ENCODE peak calls at places on chromosomes 2 and 18, in ten cellular contexts. K is COR-L47; M is activated T-cell treated with anti-CD3 and anti-CD28 coated beads, Interleukin-2, amount 50 U/mL, for 4 hours; Q is central memory CD4-positive, alpha-beta T cell; A is Calu3; D is smooth muscle cell of the brain vasculature; L is GM23248; Z is NCI-H1694; F is CD4-positive, alpha-beta T cell; U is KBM-7. W is an unnamed sample.

GRCh38 chr2:216777637-216778273 is 82.1 kb downstream of the TNP1 start:
- DNase-seq in K (peak), M (no peak), Q (no peak), A (peak), D (no peak), L (peak), Z (peak), F (no peak), U (peak), W (peak)

GRCh38 chr2:11855120-11855760 is 108.8 kb downstream of the LPIN1 start:
- DNase-seq in K (no peak), M (no peak), Q (no peak), A (no peak), D (no peak), L (no peak), Z (no peak), F (no peak), U (no peak), W (no peak)

GRCh38 chr2:36655456-36655855 is 41.1 kb upstream of the VIT start:
- DNase-seq in K (no peak), M (no peak), Q (no peak), A (no peak), D (no peak), L (peak), Z (no peak), F (no peak), U (no peak), W (peak)

GRCh38 chr2:238264072-238264460 is 24.2 kb upstream of the HES6 start:
- DNase-seq in K (no peak), M (no peak), Q (no peak), A (no peak), D (no peak), L (no peak), Z (no peak), F (no peak), U (no peak), W (no peak)

GRCh38 chr18:50183556-50183955 is 11.4 kb downstream of the MYO5B start:
- DNase-seq in K (no peak), M (no peak), Q (no peak), A (peak), D (no peak), L (peak), Z (no peak), F (no peak), U (no peak), W (no peak)

GRCh38 chr2:71856709-71857525 is 290.7 kb downstream of the CYP26B1 start:
- DNase-seq in K (no peak), M (no peak), Q (no peak), A (peak), D (no peak), L (peak), Z (no peak), F (no peak), U (no peak), W (no peak)

GRCh38 chr2:25331686-25332365 is 9.9 kb downstream of the DNMT3A start:
- DNase-seq in K (no peak), M (peak), Q (no peak), A (no peak), D (no peak), L (peak), Z (no peak), F (no peak), U (no peak), W (no peak)

GRCh38 chr2:44326548-44327269 is 34.6 kb downstream of the PREPL start:
- DNase-seq in K (no peak), M (no peak), Q (no peak), A (no peak), D (no peak), L (no peak), Z (no peak), F (no peak), U (no peak), W (no peak)

GRCh38 chr2:154329510-154329909 is 369.0 kb upstream of the KCNJ3 start:
- DNase-seq in K (no peak), M (no peak), Q (no peak), A (no peak), D (no peak), L (no peak), Z (no peak), F (no peak), U (no peak), W (no peak)

GRCh38 chr2:138974651-138975050 is 194.5 kb upstream of the NXPH2 start:
- DNase-seq in K (no peak), M (no peak), Q (no peak), A (no peak), D (peak), L (no peak), Z (no peak), F (no peak), U (no peak), W (no peak)

GRCh38 chr2:237612527-237613357 is 14.6 kb upstream of the LRRFIP1 start:
- DNase-seq in K (no peak), M (no peak), Q (no peak), A (no peak), D (no peak), L (no peak), Z (no peak), F (no peak), U (no peak), W (no peak)

GRCh38 chr2:38509322-38509946 is 93.3 kb downstream of the HNRNPLL start:
- DNase-seq in K (peak), M (no peak), Q (no peak), A (no peak), D (no peak), L (peak), Z (peak), F (no peak), U (no peak), W (no peak)

GRCh38 chr2:98835831-98836385 is 100.1 kb downstream of the CRACDL start:
- DNase-seq in K (no peak), M (peak), Q (peak), A (no peak), D (no peak), L (no peak), Z (no peak), F (peak), U (peak), W (no peak)

GRCh38 chr2:113760400-113760799 is 4.0 kb upstream of the SLC35F5 start:
- DNase-seq in K (no peak), M (no peak), Q (no peak), A (no peak), D (no peak), L (peak), Z (no peak), F (no peak), U (no peak), W (peak)

GRCh38 chr2:84314901-84315330 is 144.2 kb downstream of the SUCLG1 start:
- DNase-seq in K (peak), M (peak), Q (peak), A (peak), D (peak), L (peak), Z (peak), F (peak), U (peak), W (peak)

GRCh38 chr18:27713727-27714080 is 463.2 kb downstream of the CDH2 start:
- DNase-seq in K (no peak), M (no peak), Q (no peak), A (no peak), D (peak), L (peak), Z (no peak), F (no peak), U (no peak), W (no peak)

GRCh38 chr2:95007061-95007609 is 18.4 kb upstream of the MAL start:
- DNase-seq in K (no peak), M (no peak), Q (no peak), A (no peak), D (no peak), L (no peak), Z (no peak), F (no peak), U (no peak), W (no peak)

GRCh38 chr2:139281124-139281523 is 500.9 kb upstream of the NXPH2 start:
- DNase-seq in K (no peak), M (no peak), Q (no peak), A (no peak), D (no peak), L (no peak), Z (no peak), F (no peak), U (no peak), W (no peak)

GRCh38 chr18:62634471-62634870 is 80.9 kb upstream of the PHLPP1 start:
- DNase-seq in K (no peak), M (no peak), Q (no peak), A (no peak), D (no peak), L (peak), Z (no peak), F (no peak), U (no peak), W (no peak)

GRCh38 chr2:97868986-97869721 is 126.6 kb downstream of the TMEM131 start:
- DNase-seq in K (no peak), M (no peak), Q (no peak), A (peak), D (peak), L (peak), Z (no peak), F (no peak), U (peak), W (peak)

GRCh38 chr2:197839327-197839726 is 34.9 kb downstream of the PLCL1 start:
- DNase-seq in K (no peak), M (no peak), Q (no peak), A (no peak), D (no peak), L (no peak), Z (no peak), F (no peak), U (no peak), W (no peak)

GRCh38 chr2:178328037-178328436 is 122.9 kb downstream of the PRKRA start:
- DNase-seq in K (no peak), M (no peak), Q (no peak), A (no peak), D (peak), L (peak), Z (no peak), F (no peak), U (no peak), W (no peak)

GRCh38 chr2:39623916-39624315 is 41.8 kb upstream of the TMEM178A start:
- DNase-seq in K (no peak), M (no peak), Q (no peak), A (no peak), D (no peak), L (no peak), Z (peak), F (no peak), U (no peak), W (no peak)

GRCh38 chr2:7694066-7695000 is 777.1 kb downstream of the RNF144A start:
- DNase-seq in K (no peak), M (no peak), Q (no peak), A (no peak), D (no peak), L (no peak), Z (no peak), F (no peak), U (no peak), W (no peak)

GRCh38 chr2:170411660-170412059 is 233.7 kb downstream of the MYO3B start:
- DNase-seq in K (no peak), M (no peak), Q (no peak), A (no peak), D (no peak), L (no peak), Z (no peak), F (no peak), U (no peak), W (no peak)

GRCh38 chr18:78902795-78903435 is 76.7 kb upstream of the SALL3 start:
- DNase-seq in K (no peak), M (no peak), Q (no peak), A (no peak), D (no peak), L (no peak), Z (no peak), F (no peak), U (no peak), W (no peak)

GRCh38 chr2:111653103-111653624 is 230.8 kb downstream of the ANAPC1 start:
- DNase-seq in K (no peak), M (no peak), Q (no peak), A (no peak), D (no peak), L (no peak), Z (no peak), F (no peak), U (no peak), W (no peak)

GRCh38 chr2:27992787-27993747 is 102.5 kb downstream of the BABAM2 start:
- DNase-seq in K (no peak), M (no peak), Q (no peak), A (peak), D (no peak), L (peak), Z (no peak), F (no peak), U (peak), W (peak)

GRCh38 chr2:20567159-20567925 is 83.6 kb downstream of the HS1BP3 start:
- DNase-seq in K (no peak), M (no peak), Q (no peak), A (no peak), D (no peak), L (no peak), Z (no peak), F (no peak), U (no peak), W (no peak)

GRCh38 chr2:134120160-134120717 is 133.6 kb upstream of the MGAT5 start:
- DNase-seq in K (no peak), M (peak), Q (peak), A (no peak), D (no peak), L (no peak), Z (no peak), F (no peak), U (no peak), W (peak)

GRCh38 chr2:116952254-116952653 is 862.2 kb upstream of the DDX18 start:
- DNase-seq in K (no peak), M (no peak), Q (no peak), A (peak), D (no peak), L (no peak), Z (no peak), F (no peak), U (peak), W (no peak)

GRCh38 chr2:45180784-45181183 is 171.5 kb upstream of the SIX2 start:
- DNase-seq in K (no peak), M (no peak), Q (no peak), A (no peak), D (no peak), L (peak), Z (no peak), F (no peak), U (no peak), W (no peak)

GRCh38 chr2:202157211-202157985 is 81.0 kb downstream of the SUMO1 start:
- DNase-seq in K (no peak), M (no peak), Q (no peak), A (no peak), D (no peak), L (no peak), Z (no peak), F (no peak), U (no peak), W (no peak)

GRCh38 chr18:43830303-43830702 is 553.0 kb upstream of the SYT4 start:
- DNase-seq in K (no peak), M (no peak), Q (no peak), A (no peak), D (no peak), L (no peak), Z (no peak), F (no peak), U (no peak), W (no peak)

GRCh38 chr2:165161510-165161909 is 42.3 kb downstream of the SCN3A start:
- DNase-seq in K (no peak), M (no peak), Q (no peak), A (no peak), D (no peak), L (peak), Z (no peak), F (no peak), U (no peak), W (no peak)

GRCh38 chr2:226690471-226691024 is 109.1 kb downstream of the IRS1 start:
- DNase-seq in K (no peak), M (no peak), Q (no peak), A (no peak), D (no peak), L (peak), Z (no peak), F (no peak), U (no peak), W (no peak)

GRCh38 chr2:69013837-69014796 is 1.1 kb downstream of the ANTXR1 start:
- DNase-seq in K (no peak), M (no peak), Q (no peak), A (no peak), D (no peak), L (peak), Z (peak), F (no peak), U (peak), W (peak)

GRCh38 chr2:45890819-45891218 is 239.3 kb downstream of the PRKCE start:
- DNase-seq in K (no peak), M (no peak), Q (peak), A (no peak), D (no peak), L (no peak), Z (no peak), F (no peak), U (peak), W (no peak)